ENCODE peak calls at places on chromosomes 12 and 14, in five cellular contexts. A is A549, P is GM12878, H is SK-N-SH, Y is K562. Z is an unnamed sample.

GRCh38 chr14:30355431-30355913 is 203.5 kb upstream of the G2E3 start:
- DNase-seq in A (no peak), H (no peak), Y (no peak), P (peak), Z (no peak)

GRCh38 chr14:59262717-59263469 is 74.4 kb downstream of the DAAM1 start:
- DNase-seq in A (no peak), Y (no peak), P (no peak), H (no peak), Z (no peak)

GRCh38 chr12:110739894-110740293 is 2.8 kb downstream of the PPP1CC start:
- DNase-seq in H (no peak), Y (no peak), P (no peak), A (no peak), Z (peak)

GRCh38 chr12:116916714-116917114 is 6.0 kb downstream of the FBXW8 start:
- DNase-seq in P (peak), H (no peak), Y (peak), A (peak), Z (peak)

GRCh38 chr14:96108911-96109310 is 69.7 kb downstream of the C14orf132 start:
- DNase-seq in P (no peak), H (no peak), A (no peak), Y (no peak), Z (no peak)

GRCh38 chr14:35044939-35045797 is 904 bp upstream of the FAM177A1 start:
- DNase-seq in P (no peak), Y (no peak), A (no peak), H (peak), Z (peak)

GRCh38 chr12:3201741-3202500 is 124.7 kb downstream of the TSPAN9 start:
- DNase-seq in Y (no peak), H (no peak), P (no peak), A (no peak), Z (no peak)

GRCh38 chr12:21577516-21577915 is 27.1 kb downstream of the GYS2 start:
- DNase-seq in Y (no peak), A (no peak), P (no peak), H (no peak), Z (no peak)

GRCh38 chr14:103125098-103126070 is 2.1 kb downstream of the TNFAIP2 start:
- DNase-seq in P (no peak), Y (no peak), A (no peak), H (no peak), Z (no peak)

GRCh38 chr14:102516531-102517411 is 7.2 kb upstream of the ANKRD9 start:
- DNase-seq in Y (peak), A (peak), P (no peak), H (peak), Z (no peak)

GRCh38 chr12:33156042-33156441 is 259.5 kb upstream of the PKP2 start:
- DNase-seq in H (no peak), P (no peak), A (no peak), Y (no peak), Z (no peak)

GRCh38 chr14:26984318-26985177 is 386.7 kb upstream of the NOVA1 start:
- DNase-seq in Y (peak), A (no peak), H (peak), P (no peak), Z (peak)

GRCh38 chr12:106918746-106919145 is 37.0 kb upstream of the TMEM263 start:
- DNase-seq in H (peak), A (no peak), Y (no peak), P (no peak), Z (peak)

GRCh38 chr14:74907744-74908143 is 15.3 kb downstream of the RPS6KL1 start:
- DNase-seq in H (no peak), P (no peak), Y (no peak), A (no peak), Z (no peak)

GRCh38 chr14:24013654-24014514 is 25.2 kb downstream of the DHRS4L2 start:
- DNase-seq in H (peak), Y (peak), P (peak), A (peak), Z (peak)

GRCh38 chr12:59151243-59151642 is 230.9 kb upstream of the LRIG3 start:
- DNase-seq in P (no peak), A (no peak), Y (no peak), H (no peak), Z (peak)

GRCh38 chr12:32896438-32897275 is at the start of gene PKP2:
- DNase-seq in Y (peak), H (peak), A (peak), P (no peak), Z (no peak)

GRCh38 chr12:122135437-122136031 is 38.5 kb downstream of the IL31 start:
- DNase-seq in H (no peak), A (no peak), P (no peak), Y (no peak), Z (no peak)

GRCh38 chr12:130421896-130422295 is 84.2 kb downstream of the PIWIL1 start:
- DNase-seq in P (no peak), H (no peak), Y (no peak), A (no peak), Z (no peak)

GRCh38 chr12:91662021-91662420 is 479.4 kb upstream of the DCN start:
- DNase-seq in H (no peak), P (no peak), Y (no peak), A (no peak), Z (no peak)

GRCh38 chr12:43914923-43915468 is 79.1 kb downstream of the TMEM117 start:
- DNase-seq in P (no peak), A (no peak), Y (no peak), H (no peak), Z (no peak)

GRCh38 chr14:22887990-22888378 is 5.0 kb downstream of the REM2 start:
- DNase-seq in P (peak), H (no peak), A (no peak), Y (no peak), Z (no peak)

GRCh38 chr14:100294213-100294962 is 11.9 kb downstream of the SLC25A29 start:
- DNase-seq in A (no peak), H (no peak), Y (no peak), P (peak), Z (no peak)

GRCh38 chr12:105750096-105750495 is 388.7 kb downstream of the NUAK1 start:
- DNase-seq in A (no peak), H (no peak), P (no peak), Y (no peak), Z (no peak)

GRCh38 chr14:57492859-57493258 is 798 bp downstream of the CCDC198 start:
- DNase-seq in P (no peak), H (no peak), Y (no peak), A (no peak), Z (peak)

GRCh38 chr14:80003138-80003537 is 208.2 kb downstream of the DIO2 start:
- DNase-seq in H (no peak), P (no peak), Y (no peak), A (no peak), Z (peak)

GRCh38 chr12:111975161-111975931 is 37.6 kb downstream of the TMEM116 start:
- DNase-seq in P (no peak), A (no peak), H (no peak), Y (no peak), Z (peak)

GRCh38 chr12:108530141-108530540 is 15.1 kb downstream of the FICD start:
- DNase-seq in P (no peak), Y (no peak), H (no peak), A (no peak), Z (no peak)

GRCh38 chr12:110791589-110791988 is 48.9 kb upstream of the PPP1CC start:
- DNase-seq in Y (no peak), H (no peak), P (peak), A (no peak), Z (no peak)

GRCh38 chr14:44657688-44658388 is 150.8 kb upstream of the FSCB start:
- DNase-seq in P (no peak), H (no peak), A (no peak), Y (no peak), Z (peak)

GRCh38 chr14:73997108-73997943 is 21.8 kb downstream of the ENTPD5 start:
- DNase-seq in P (no peak), H (no peak), A (no peak), Y (no peak), Z (no peak)

GRCh38 chr14:100782516-100783320 is 43.2 kb upstream of the MEG3 start:
- DNase-seq in H (peak), Y (no peak), A (no peak), P (no peak), Z (no peak)

GRCh38 chr14:20632831-20633771 is 8.4 kb downstream of the OR6S1 start:
- DNase-seq in P (peak), H (peak), A (peak), Y (peak), Z (peak)

GRCh38 chr14:100605230-100605629 is 18.0 kb upstream of the BEGAIN start:
- DNase-seq in P (no peak), A (no peak), Y (no peak), H (no peak), Z (no peak)

GRCh38 chr12:79296871-79297270 is 393.9 kb downstream of the PAWR start:
- DNase-seq in Y (no peak), P (no peak), A (no peak), H (no peak), Z (no peak)

GRCh38 chr14:91891081-91891480 is 23.7 kb upstream of the TC2N start:
- DNase-seq in A (no peak), Y (no peak), P (no peak), H (no peak), Z (no peak)

GRCh38 chr12:127179199-127179598 is 1087.8 kb upstream of the TMEM132C start:
- DNase-seq in H (no peak), Y (no peak), P (no peak), A (no peak), Z (no peak)
- TF ChIP-seq RCOR1 in H (no peak), Y (no peak), P (no peak), A (no peak), Z (no peak)

DNA sequence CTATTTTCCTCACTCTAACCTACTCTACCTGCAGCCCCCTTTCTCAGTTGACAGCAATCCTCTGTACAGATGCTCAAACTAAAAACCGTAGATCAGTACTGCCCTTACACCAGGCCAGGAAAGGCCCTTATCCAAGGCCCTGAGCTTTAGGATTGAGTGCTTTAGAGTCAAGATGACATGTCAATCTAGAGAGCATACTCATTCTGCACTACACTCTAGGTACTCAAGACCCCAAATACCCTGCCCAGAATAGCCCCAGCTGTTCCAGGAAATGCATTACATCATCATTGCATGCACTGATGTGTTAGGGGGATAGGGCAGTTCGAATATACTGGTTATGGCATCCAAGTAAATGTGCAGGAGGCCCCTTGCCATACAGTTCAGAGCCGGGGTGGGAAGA is 3.5 kb upstream of the PHLDA1 start:
- DNase-seq in H (no peak), P (no peak), Y (no peak), A (no peak), Z (no peak)
- TF ChIP-seq RCOR1 in H (no peak), P (no peak), Y (no peak), A (no peak), Z (no peak)

GRCh38 chr12:77615331-77615730 is 215.4 kb upstream of the NAV3 start:
- DNase-seq in P (no peak), H (no peak), A (no peak), Y (no peak), Z (no peak)

GRCh38 chr12:77617818-77618217 is 212.9 kb upstream of the NAV3 start:
- DNase-seq in P (no peak), A (no peak), Y (no peak), H (no peak), Z (no peak)
- TF ChIP-seq RCOR1 in P (no peak), A (no peak), Y (no peak), H (no peak), Z (no peak)

GRCh38 chr14:83734431-83734830 is 1795.5 kb upstream of the FLRT2 start:
- DNase-seq in A (no peak), H (no peak), P (no peak), Y (no peak), Z (no peak)

DNA sequence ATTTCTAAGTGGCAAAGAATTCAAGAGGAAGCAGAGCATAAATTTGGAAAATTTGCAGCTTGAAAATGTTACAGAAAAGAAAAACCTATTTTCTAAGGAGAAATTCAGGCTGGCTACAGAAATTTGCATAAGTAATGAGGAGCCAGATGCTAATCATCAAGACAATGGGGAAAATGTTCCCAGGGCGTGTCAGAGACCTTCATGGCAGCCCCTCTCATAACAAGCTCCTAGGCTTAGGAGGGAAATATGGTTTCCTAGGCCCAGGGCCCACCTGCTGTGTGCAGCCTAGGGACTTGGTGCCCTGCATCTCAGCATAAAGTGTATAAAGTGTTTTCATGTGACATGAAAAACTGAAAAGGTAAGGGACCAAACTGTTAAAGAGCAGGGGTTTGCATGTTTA is 1796.3 kb upstream of the FLRT2 start:
- DNase-seq in H (no peak), Y (no peak), A (no peak), P (no peak), Z (no peak)
- TF ChIP-seq RCOR1 in H (no peak), Y (no peak), A (no peak), P (no peak), Z (no peak)

GRCh38 chr12:115660211-115660805 is 617.2 kb downstream of the MED13L start:
- DNase-seq in H (no peak), A (no peak), P (no peak), Y (no peak), Z (no peak)

GRCh38 chr12:115657081-115658013 is 620.1 kb downstream of the MED13L start:
- DNase-seq in P (no peak), H (no peak), Y (no peak), A (no peak), Z (no peak)

GRCh38 chr12:115666168-115666567 is 611.3 kb downstream of the MED13L start:
- DNase-seq in A (no peak), P (no peak), H (no peak), Y (no peak), Z (no peak)

GRCh38 chr12:115659422-115659821 is 618.1 kb downstream of the MED13L start:
- DNase-seq in A (no peak), Y (no peak), H (no peak), P (no peak), Z (no peak)

GRCh38 chr12:115661103-115661502 is 616.4 kb downstream of the MED13L start:
- DNase-seq in P (no peak), H (no peak), A (no peak), Y (no peak), Z (no peak)
- TF ChIP-seq RCOR1 in P (no peak), H (no peak), A (no peak), Y (no peak), Z (no peak)

GRCh38 chr14:53615254-53615653 is 341.4 kb downstream of the BMP4 start:
- DNase-seq in A (no peak), Y (no peak), P (no peak), H (no peak), Z (no peak)
- TF ChIP-seq RCOR1 in A (no peak), Y (no peak), P (no peak), H (no peak), Z (no peak)

Z was measured in IMR-90.